ENCODE peak calls at places on chromosomes 11 and 22, in seven cellular contexts. Y is Kasumi-1; P is posterior cingulate gyrus; G is NK-92 treated with Interleukin-12 subunit alpha and Interleukin-12 subunit beta, amount 100 ng/mL, for 24 hours; J is neural crest cell; T is midbrain; L is T1000. Z is an unnamed sample.

GRCh38 chr11:26994579-26995210 is 783 bp downstream of the FIBIN start:
- DNase-seq in Y (no peak), P (peak), G (no peak), J (no peak), T (no peak), L (no peak), Z (no peak)

GRCh38 chr22:50218996-50219727 is 18.4 kb downstream of the SELENOO start:
- DNase-seq in Y (peak), P (no peak), G (no peak), J (no peak), T (no peak), L (peak), Z (no peak)

GRCh38 chr11:111941963-111942362 is 4.8 kb downstream of the DIXDC1 start:
- DNase-seq in Y (no peak), P (peak), G (no peak), J (no peak), T (peak), L (no peak), Z (no peak)

GRCh38 chr11:15569626-15570025 is 454.9 kb downstream of the INSC start:
- DNase-seq in Y (no peak), P (no peak), G (no peak), J (no peak), T (no peak), L (no peak), Z (no peak)

GRCh38 chr11:2584812-2585565 is 114.8 kb downstream of the KCNQ1OT1 start:
- DNase-seq in Y (no peak), P (no peak), G (no peak), J (peak), T (no peak), L (no peak), Z (no peak)

GRCh38 chr11:23540101-23540561 is 679.9 kb upstream of the CCDC179 start:
- DNase-seq in Y (peak), P (no peak), G (no peak), J (peak), T (peak), L (peak), Z (no peak)

GRCh38 chr11:130191896-130192295 is 32.3 kb downstream of the ST14 start:
- DNase-seq in Y (no peak), P (no peak), G (no peak), J (no peak), T (no peak), L (no peak), Z (no peak)

GRCh38 chr11:56521955-56522354 is 21.1 kb downstream of the OR5M11 start:
- DNase-seq in Y (no peak), P (no peak), G (no peak), J (no peak), T (no peak), L (no peak), Z (no peak)

GRCh38 chr11:33290319-33290718 is 33.1 kb downstream of the HIPK3 start:
- DNase-seq in Y (no peak), P (no peak), G (no peak), J (no peak), T (no peak), L (no peak), Z (no peak)

GRCh38 chr11:12386745-12387144 is 9.4 kb downstream of the PARVA start:
- DNase-seq in Y (no peak), P (no peak), G (no peak), J (no peak), T (no peak), L (no peak), Z (no peak)

GRCh38 chr11:65781152-65781961 is 581 bp upstream of the AP5B1 start:
- DNase-seq in Y (no peak), P (peak), G (no peak), J (peak), T (no peak), L (no peak), Z (no peak)

GRCh38 chr11:64165482-64165841 is 451 bp downstream of the MACROD1 start:
- DNase-seq in Y (no peak), P (no peak), G (no peak), J (peak), T (no peak), L (no peak), Z (no peak)

GRCh38 chr11:33025339-33025722 is 9.7 kb downstream of the DEPDC7 start:
- DNase-seq in Y (no peak), P (no peak), G (no peak), J (no peak), T (no peak), L (no peak), Z (no peak)

GRCh38 chr11:27861706-27862430 is 161.6 kb upstream of the BDNF start:
- DNase-seq in Y (no peak), P (no peak), G (no peak), J (no peak), T (no peak), L (no peak), Z (no peak)

GRCh38 chr11:2515401-2516275 is 70.8 kb downstream of the KCNQ1 start:
- DNase-seq in Y (no peak), P (peak), G (no peak), J (peak), T (no peak), L (no peak), Z (no peak)

GRCh38 chr11:32527191-32527590 is 56.4 kb upstream of the EIF3M start:
- DNase-seq in Y (no peak), P (no peak), G (no peak), J (no peak), T (no peak), L (no peak), Z (no peak)

GRCh38 chr11:107591446-107592236 is 694 bp downstream of the ELMOD1 start:
- DNase-seq in Y (no peak), P (peak), G (no peak), J (peak), T (peak), L (no peak), Z (peak)

GRCh38 chr11:55263081-55263480 is 1.1 kb downstream of the TRIM48 start:
- DNase-seq in Y (no peak), P (no peak), G (no peak), J (no peak), T (no peak), L (no peak), Z (no peak)

GRCh38 chr22:50733521-50734342 is 4.3 kb upstream of the ACR start:
- DNase-seq in Y (no peak), P (peak), G (no peak), J (no peak), T (peak), L (no peak), Z (no peak)

GRCh38 chr22:23289130-23289503 is 108.8 kb downstream of the BCR start:
- DNase-seq in Y (no peak), P (no peak), G (no peak), J (no peak), T (no peak), L (no peak), Z (no peak)

GRCh38 chr11:45144126-45145082 is 2.0 kb upstream of the PRDM11 start:
- DNase-seq in Y (no peak), P (no peak), G (no peak), J (no peak), T (no peak), L (no peak), Z (no peak)

GRCh38 chr11:19615503-19615902 is 97.1 kb upstream of the NAV2 start:
- DNase-seq in Y (no peak), P (no peak), G (no peak), J (no peak), T (no peak), L (no peak), Z (no peak)

GRCh38 chr22:20022231-20023069 is 1.5 kb downstream of the TANGO2 start:
- DNase-seq in Y (peak), P (no peak), G (no peak), J (no peak), T (no peak), L (no peak), Z (no peak)

GRCh38 chr11:31959711-31960110 is 131.2 kb upstream of the RCN1 start:
- DNase-seq in Y (no peak), P (no peak), G (no peak), J (no peak), T (no peak), L (no peak), Z (no peak)

GRCh38 chr22:23857606-23858483 is at the start of gene SLC2A11:
- DNase-seq in Y (peak), P (peak), G (peak), J (peak), T (peak), L (peak), Z (peak)

GRCh38 chr22:20064140-20064480 is 15.9 kb upstream of the DGCR8 start:
- DNase-seq in Y (no peak), P (no peak), G (no peak), J (no peak), T (no peak), L (no peak), Z (no peak)

GRCh38 chr22:46761539-46762237 is 762 bp upstream of the TBC1D22A start:
- DNase-seq in Y (no peak), P (no peak), G (no peak), J (no peak), T (no peak), L (no peak), Z (no peak)

GRCh38 chr11:104337273-104337672 is 173.3 kb upstream of the PDGFD start:
- DNase-seq in Y (no peak), P (no peak), G (no peak), J (no peak), T (no peak), L (no peak), Z (no peak)

GRCh38 chr22:47678048-47678447 is 915.6 kb downstream of the TBC1D22A start:
- DNase-seq in Y (no peak), P (no peak), G (no peak), J (no peak), T (no peak), L (no peak), Z (no peak)

GRCh38 chr11:35615911-35616900 is 2.1 kb upstream of the FJX1 start:
- DNase-seq in Y (peak), P (peak), G (no peak), J (no peak), T (peak), L (no peak), Z (peak)

GRCh38 chr11:112634551-112634950 is 326.7 kb upstream of the NCAM1 start:
- DNase-seq in Y (no peak), P (no peak), G (no peak), J (no peak), T (no peak), L (no peak), Z (no peak)

GRCh38 chr22:37483594-37484114 is 2.5 kb downstream of the MFNG start:
- DNase-seq in Y (no peak), P (no peak), G (no peak), J (no peak), T (no peak), L (no peak), Z (no peak)

Z was measured in central memory CD4-positive, alpha-beta T cell.